ENCODE peak calls at places on chromosome 1, in four cellular contexts. B is sigmoid colon, X is left ventricle myocardium inferior, L is psoas muscle. J is an unnamed sample.

GRCh38 chr1:101769520-101769919 is 227.2 kb downstream of the OLFM3 start:
- DNase-seq in B (no peak), X (no peak), L (no peak), J (no peak)

GRCh38 chr1:153789478-153790148 is 14.4 kb downstream of the SLC27A3 start:
- DNase-seq in B (peak; percentile 72), X (no peak), L (peak; percentile 15), J (peak; percentile 45)

GRCh38 chr1:45490121-45490622 is 791 bp downstream of the TESK2 start:
- DNase-seq in B (no peak), X (no peak), L (no peak), J (no peak)

GRCh38 chr1:52635321-52636089 is 2.5 kb downstream of the SHISAL2A start:
- DNase-seq in B (no peak), X (no peak), L (no peak), J (no peak)

GRCh38 chr1:109191377-109191776 is 22.3 kb upstream of the SARS1 start:
- DNase-seq in B (no peak), X (no peak), L (no peak), J (no peak)

GRCh38 chr1:111179968-111180533 is 20.4 kb downstream of the DENND2D start:
- DNase-seq in B (no peak), X (no peak), L (no peak), J (no peak)

GRCh38 chr1:212691561-212692071 is 8.0 kb downstream of the BATF3 start:
- DNase-seq in B (no peak), X (no peak), L (no peak), J (no peak)

GRCh38 chr1:110524311-110525249 is 5.6 kb upstream of the KCNA10 start:
- DNase-seq in B (no peak), X (no peak), L (no peak), J (peak; percentile 53)

GRCh38 chr1:67142931-67143330 is 8.2 kb upstream of the C1orf141 start:
- DNase-seq in B (no peak), X (no peak), L (no peak), J (no peak)

GRCh38 chr1:222243902-222244301 is 304.0 kb downstream of the HHIPL2 start:
- DNase-seq in B (no peak), X (no peak), L (no peak), J (no peak)

GRCh38 chr1:210416681-210417080 is 88.0 kb downstream of the HHAT start:
- DNase-seq in B (no peak), X (no peak), L (no peak), J (no peak)

GRCh38 chr1:155892801-155893200 is 18.3 kb downstream of the RIT1 start:
- DNase-seq in B (no peak), X (no peak), L (no peak), J (no peak)

GRCh38 chr1:116495534-116495933 is 75.3 kb downstream of the CD58 start:
- DNase-seq in B (no peak), X (no peak), L (no peak), J (no peak)

GRCh38 chr1:116494745-116495144 is 76.1 kb downstream of the CD58 start:
- DNase-seq in B (no peak), X (no peak), L (no peak), J (no peak)

GRCh38 chr1:116496898-116497297 is 73.9 kb downstream of the CD58 start:
- DNase-seq in B (no peak), X (no peak), L (no peak), J (no peak)

GRCh38 chr1:116497660-116498059 is 73.2 kb downstream of the CD58 start:
- DNase-seq in B (no peak), X (no peak), L (no peak), J (no peak)

DNA sequence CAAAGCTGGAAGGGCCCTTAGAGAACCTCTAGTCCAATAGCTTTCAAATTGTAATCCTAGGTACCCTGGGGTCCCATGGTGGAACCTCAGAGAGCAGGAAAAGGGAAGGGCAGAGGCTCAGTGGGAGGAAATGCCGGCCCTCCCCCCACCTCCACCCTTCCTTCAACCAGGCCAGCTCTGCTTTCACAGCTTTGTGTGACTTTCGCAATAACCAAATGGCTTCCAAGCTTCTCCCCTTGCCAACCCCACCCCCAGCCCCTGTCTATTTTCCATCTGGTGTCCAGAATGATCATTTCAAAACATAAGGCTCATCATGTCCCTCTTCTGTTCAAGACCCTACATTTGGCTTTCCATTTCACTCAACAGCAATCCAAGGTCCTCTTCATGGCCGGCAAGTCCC is 74.4 kb downstream of the CD58 start:
- DNase-seq in B (no peak), X (peak; percentile 68), L (peak; percentile 40), J (no peak)
- H3K27ac ChIP-seq in B (no peak overlapping the region), X (peak overlapping the region; percentile 82), L (peak overlapping the region; percentile 36), J (no peak overlapping the region)

DNA sequence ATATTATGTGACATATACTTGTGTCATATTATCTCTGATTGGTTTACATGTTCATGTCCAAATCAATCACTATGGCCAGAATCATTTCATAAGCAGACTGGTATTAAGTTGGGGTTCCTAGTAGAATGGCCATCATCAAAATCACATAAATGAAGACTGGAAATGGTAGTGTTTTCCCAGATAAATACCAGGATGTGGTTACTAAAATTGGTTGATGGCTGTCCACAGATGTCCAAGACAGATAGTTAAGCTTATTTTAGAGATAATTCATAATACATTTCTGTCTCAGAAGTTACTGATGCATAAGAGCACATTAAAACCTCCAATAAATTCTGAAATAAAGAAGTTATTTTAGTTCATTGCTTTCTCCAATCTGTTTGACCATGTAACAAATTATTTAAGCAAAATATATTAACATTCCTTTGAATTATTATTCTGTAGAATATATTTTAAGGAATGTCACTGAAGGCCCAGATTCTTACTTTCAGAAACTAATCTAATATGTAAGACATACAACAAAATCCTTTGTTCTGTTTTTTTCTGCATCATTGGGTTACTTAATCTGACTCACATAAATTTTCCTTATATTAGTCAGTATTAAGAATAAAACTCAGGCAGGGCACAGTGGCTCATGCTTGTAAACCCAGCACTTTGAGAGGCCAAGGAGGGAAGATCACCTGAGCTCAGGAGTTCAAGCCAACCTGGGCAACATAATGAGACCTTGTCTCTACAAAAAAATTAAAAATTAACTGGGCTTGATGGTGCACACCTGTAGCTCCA is 483.9 kb downstream of the PTPRC start:
- DNase-seq in B (no peak), X (no peak), L (no peak), J (no peak)
- H3K4me3 ChIP-seq in B (no peak overlapping the region), X (no peak overlapping the region), L (no peak overlapping the region), J (no peak overlapping the region)

GRCh38 chr1:245116131-245116530 is 38.7 kb upstream of the KIF26B start:
- DNase-seq in B (peak; percentile 10), X (no peak), L (no peak), J (no peak)

GRCh38 chr1:245121523-245121922 is 33.3 kb upstream of the KIF26B start:
- DNase-seq in B (peak; percentile 48), X (no peak), L (no peak), J (no peak)

GRCh38 chr1:245116781-245117180 is 38.0 kb upstream of the KIF26B start:
- DNase-seq in B (no peak), X (no peak), L (no peak), J (no peak)

GRCh38 chr1:245118806-245119205 is 36.0 kb upstream of the KIF26B start:
- DNase-seq in B (peak; percentile 8), X (no peak), L (no peak), J (no peak)

DNA sequence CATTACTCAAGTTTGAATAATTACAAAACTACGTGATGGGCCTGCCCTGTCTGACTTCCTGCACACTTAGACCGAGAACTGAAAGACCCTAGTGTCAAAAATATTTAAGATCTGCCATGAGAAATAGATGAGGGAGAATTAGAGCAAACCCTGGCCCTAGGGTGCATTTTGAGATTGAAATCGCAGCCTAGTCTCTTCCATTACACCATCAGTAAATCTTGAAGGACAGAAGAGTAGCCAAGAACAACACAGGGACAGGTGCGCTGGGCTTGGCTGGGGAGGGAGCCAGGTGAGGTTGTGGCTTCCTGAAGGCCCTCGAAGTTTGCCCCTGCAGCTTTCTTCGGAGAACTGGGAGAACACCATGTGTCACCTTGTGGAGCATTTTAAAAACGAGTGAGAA is 36.7 kb upstream of the KIF26B start:
- DNase-seq in B (no peak), X (no peak), L (no peak), J (no peak)
- TF ChIP-seq CTCF in B (no peak), X (no peak), L (no peak), J (no peak)

GRCh38 chr1:165834881-165835280 is 7.5 kb downstream of the UCK2 start:
- DNase-seq in B (no peak), X (no peak), L (no peak), J (no peak)
- H3K27ac ChIP-seq in B (no peak overlapping the region), X (no peak overlapping the region), L (no peak overlapping the region), J (no peak overlapping the region)

DNA sequence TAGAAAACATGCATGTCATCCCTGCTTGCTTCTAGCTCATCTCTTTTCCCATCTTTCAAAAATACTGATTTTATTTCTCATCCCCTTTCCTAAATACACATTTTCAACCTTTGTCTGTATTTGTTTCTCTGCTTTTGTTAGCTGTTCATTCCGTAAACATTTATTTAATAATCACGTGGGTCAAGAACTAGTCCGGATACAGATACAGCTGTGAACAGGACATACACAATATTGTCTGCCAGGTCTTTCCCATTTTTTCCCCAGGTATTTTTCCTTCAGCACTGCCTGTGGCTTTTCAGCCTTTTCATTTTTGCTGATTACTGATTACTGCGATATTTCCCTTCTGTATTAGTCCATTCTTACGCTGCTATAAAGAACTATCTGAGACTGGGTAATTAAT is 5.7 kb downstream of the PER3 start:
- DNase-seq in B (no peak), X (no peak), L (no peak), J (no peak)
- H3K4me3 ChIP-seq in B (no peak overlapping the region), X (no peak overlapping the region), L (no peak overlapping the region), J (no peak overlapping the region)

GRCh38 chr1:81254560-81254959 is 546.2 kb upstream of the ADGRL2 start:
- DNase-seq in B (no peak), X (no peak), L (no peak), J (no peak)
- TF ChIP-seq CTCF in B (no peak), X (no peak), L (no peak), J (no peak)

GRCh38 chr1:54989473-54989872 is 9.0 kb downstream of the TMEM61 start:
- DNase-seq in B (no peak), X (no peak), L (no peak), J (no peak)
- H3K27ac ChIP-seq in B (no peak overlapping the region), X (no peak overlapping the region), L (no peak overlapping the region), J (no peak overlapping the region)

DNA sequence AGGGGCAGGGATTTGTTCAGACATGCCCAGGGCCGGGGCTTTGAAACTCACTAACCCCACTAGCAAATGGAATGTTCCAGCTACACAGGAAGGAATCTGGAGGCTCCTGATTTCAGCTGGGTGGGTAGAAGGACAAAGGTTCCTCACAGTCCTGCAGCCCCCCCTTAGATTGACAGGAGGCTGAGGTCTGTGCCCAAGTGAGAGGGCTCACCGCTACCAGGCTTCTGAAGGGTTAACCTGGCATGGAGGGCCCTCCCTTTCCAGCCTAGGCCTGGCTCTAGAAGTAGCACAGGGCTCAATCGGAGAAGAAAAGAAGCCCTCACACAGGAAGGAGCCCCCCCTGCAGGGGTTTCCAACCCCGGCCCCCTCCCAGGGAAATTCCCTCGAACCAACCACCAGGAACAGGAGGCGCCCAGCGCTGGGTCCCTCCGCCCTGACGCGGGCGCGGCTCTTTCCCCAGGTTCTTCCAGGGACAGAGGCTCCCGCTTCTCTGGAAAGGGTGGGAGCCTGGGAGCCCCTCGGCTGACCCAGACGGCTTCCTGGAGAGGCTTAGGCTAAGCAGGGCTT is 3.3 kb downstream of the EPHA2 start:
- DNase-seq in B (no peak), X (peak; percentile 60), L (no peak), J (no peak)
- H3K4me3 ChIP-seq in B (no peak overlapping the region), X (peak overlapping the region; percentile 88), L (peak overlapping the region; percentile 77), J (peak overlapping the region; percentile 75)

J was measured in dorsolateral prefrontal cortex.